ENCODE peak calls at places on chromosomes 3 and 15, in six cellular contexts. U is GM12891, F is K562, O is H1, D is HepG2, V is GM12878. I is an unnamed sample.

GRCh38 chr3:14134291-14134690 is 9.4 kb downstream of the TMEM43 start:
- DNase-seq in U (no peak), F (no peak), O (no peak), D (no peak), V (no peak), I (no peak)

GRCh38 chr3:76765526-76765925 is 274.4 kb upstream of the ROBO2 start:
- DNase-seq in U (no peak), F (no peak), O (no peak), D (no peak), V (no peak), I (no peak)

GRCh38 chr3:156298938-156299337 is 178.6 kb downstream of the KCNAB1 start:
- DNase-seq in U (no peak), F (no peak), O (no peak), D (no peak), V (no peak), I (no peak)

GRCh38 chr3:197374951-197375560 is 76.6 kb upstream of the DLG1 start:
- DNase-seq in U (no peak), F (no peak), O (no peak), D (no peak), V (no peak), I (no peak)

GRCh38 chr3:43436507-43437140 is 150.3 kb downstream of the SNRK start:
- DNase-seq in U (no peak), F (no peak), O (no peak), D (no peak), V (no peak), I (no peak)

GRCh38 chr3:119588112-119588511 is 8.8 kb downstream of the ADPRH start:
- DNase-seq in U (no peak), F (no peak), O (no peak), D (no peak), V (no peak), I (no peak)

GRCh38 chr15:81152799-81153198 is 18.7 kb downstream of the CFAP161 start:
- DNase-seq in U (no peak), F (no peak), O (no peak), D (no peak), V (no peak), I (no peak)

GRCh38 chr15:51074926-51075325 is 19.8 kb downstream of the TNFAIP8L3 start:
- DNase-seq in U (no peak), F (no peak), O (no peak), D (no peak), V (no peak), I (no peak)

GRCh38 chr15:43939070-43939469 is 112.3 kb downstream of the WDR76 start:
- DNase-seq in U (no peak), F (peak), O (no peak), D (no peak), V (no peak), I (no peak)

GRCh38 chr3:153246805-153247204 is 84.8 kb downstream of the RAP2B start:
- DNase-seq in U (no peak), F (no peak), O (no peak), D (no peak), V (no peak), I (no peak)

GRCh38 chr3:144622845-144623244 is 651.2 kb downstream of the DIPK2A start:
- DNase-seq in U (no peak), F (no peak), O (no peak), D (no peak), V (no peak), I (no peak)

GRCh38 chr3:175941352-175941751 is 1082.2 kb downstream of the NAALADL2 start:
- DNase-seq in U (no peak), F (peak), O (no peak), D (no peak), V (no peak), I (no peak)

GRCh38 chr3:126679831-126680677 is 24.0 kb upstream of the CHCHD6 start:
- DNase-seq in U (no peak), F (no peak), O (no peak), D (no peak), V (no peak), I (no peak)

GRCh38 chr3:69204315-69204957 is 82.0 kb upstream of the LMOD3 start:
- DNase-seq in U (no peak), F (no peak), O (no peak), D (peak), V (peak), I (no peak)

GRCh38 chr3:156256256-156256655 is 135.9 kb downstream of the KCNAB1 start:
- DNase-seq in U (no peak), F (no peak), O (no peak), D (no peak), V (no peak), I (no peak)

GRCh38 chr3:115831864-115832263 is 208.6 kb downstream of the GAP43 start:
- DNase-seq in U (no peak), F (no peak), O (no peak), D (no peak), V (no peak), I (no peak)

GRCh38 chr3:176055851-176056250 is 1141.4 kb downstream of the TBL1XR1 start:
- DNase-seq in U (no peak), F (no peak), O (no peak), D (no peak), V (no peak), I (no peak)

GRCh38 chr3:117814975-117815374 is 1105.4 kb downstream of the TUSC7 start:
- DNase-seq in U (no peak), F (no peak), O (no peak), D (no peak), V (no peak), I (no peak)

GRCh38 chr15:57518779-57519410 is 72.8 kb upstream of the MYZAP start:
- DNase-seq in U (no peak), F (no peak), O (no peak), D (no peak), V (no peak), I (no peak)

GRCh38 chr3:171455603-171456550 is 4.3 kb downstream of the TNIK start:
- DNase-seq in U (no peak), F (no peak), O (no peak), D (no peak), V (no peak), I (no peak)

GRCh38 chr3:195612075-195612800 is 28.5 kb upstream of the APOD start:
- DNase-seq in U (no peak), F (no peak), O (no peak), D (no peak), V (no peak), I (no peak)

GRCh38 chr3:146814601-146815315 is 209.6 kb upstream of the PLSCR5 start:
- DNase-seq in U (no peak), F (no peak), O (no peak), D (no peak), V (no peak), I (no peak)

DNA sequence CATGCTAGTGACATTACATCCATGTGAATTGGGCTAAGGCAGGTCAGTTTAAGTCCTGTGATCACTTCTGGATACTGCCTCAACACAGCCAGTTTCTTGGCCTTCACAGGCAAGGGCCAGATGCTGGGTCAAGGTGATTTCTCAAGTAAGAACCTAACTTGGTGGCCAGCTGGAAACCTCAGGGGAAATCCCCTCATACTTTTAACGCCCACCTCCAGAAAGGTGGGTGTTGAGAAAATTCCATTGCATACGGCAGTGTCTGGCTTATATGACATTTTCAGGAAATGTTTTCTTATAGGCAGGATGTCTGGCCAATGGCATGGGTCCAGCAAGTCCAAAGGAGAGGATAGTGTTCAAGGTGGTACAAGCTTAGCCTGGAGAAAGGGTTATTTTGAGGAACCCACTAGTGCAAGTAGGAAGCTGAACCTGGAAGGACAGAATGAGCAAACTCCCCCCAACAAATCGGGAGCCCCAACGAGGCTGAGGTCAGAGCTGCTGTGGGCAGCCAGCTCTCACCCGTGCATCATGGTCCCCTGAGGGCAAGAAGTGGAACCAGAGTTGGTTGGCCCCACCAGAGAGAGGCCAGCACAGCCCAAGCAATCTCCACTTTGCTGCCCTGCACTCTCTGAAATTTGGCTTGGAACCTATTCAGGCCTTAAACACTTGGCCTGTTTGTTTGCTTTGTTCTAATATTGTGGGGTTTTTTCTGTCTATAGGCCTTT is 135.4 kb downstream of the PDE8A start:
- DNase-seq in U (no peak), F (no peak), O (no peak), D (no peak), V (peak), I (no peak)
- TF ChIP-seq POLR2A in U (no peak), F (no peak), O (no peak), D (no peak), V (no peak), I (no peak)

GRCh38 chr3:70813306-70813705 is 500.9 kb upstream of the MDFIC2 start:
- DNase-seq in U (no peak), F (no peak), O (no peak), D (no peak), V (no peak), I (no peak)
- TF ChIP-seq TAF1 in U (no peak), F (no peak), O (no peak), D (no peak), V (no peak), I (no peak)

GRCh38 chr3:184712579-184713355 is 903 bp upstream of the MAGEF1 start:
- DNase-seq in U (no peak), F (no peak), O (no peak), D (no peak), V (no peak), I (no peak)

GRCh38 chr3:184712248-184712559 is 340 bp upstream of the MAGEF1 start:
- DNase-seq in U (no peak), F (no peak), O (no peak), D (no peak), V (no peak), I (no peak)

GRCh38 chr3:184713521-184713920 is 1.7 kb upstream of the MAGEF1 start:
- DNase-seq in U (no peak), F (no peak), O (no peak), D (no peak), V (no peak), I (no peak)

GRCh38 chr3:184710870-184711365 is 946 bp downstream of the MAGEF1 start:
- DNase-seq in U (peak), F (peak), O (no peak), D (no peak), V (peak), I (peak)

GRCh38 chr3:184711366-184712247 is at the start of gene MAGEF1:
- DNase-seq in U (peak), F (peak), O (peak), D (peak), V (peak), I (peak)
- TF ChIP-seq POLR2A in U (no peak), F (peak), O (peak), D (peak), V (peak), I (peak)

GRCh38 chr15:95162967-95163531 is 931.7 kb downstream of the MCTP2 start:
- DNase-seq in U (no peak), F (no peak), O (no peak), D (no peak), V (no peak), I (no peak)
- TF ChIP-seq TAF1 in U (no peak), F (no peak), O (no peak), D (no peak), V (no peak), I (no peak)

GRCh38 chr3:53478166-53478830 is 16.1 kb upstream of the CACNA1D start:
- DNase-seq in U (no peak), F (no peak), O (no peak), D (peak), V (no peak), I (no peak)
- TF ChIP-seq POLR2A in U (no peak), F (no peak), O (no peak), D (no peak), V (no peak), I (no peak)

GRCh38 chr3:73546961-73547360 is 77.8 kb downstream of the PDZRN3 start:
- DNase-seq in U (no peak), F (no peak), O (no peak), D (no peak), V (no peak), I (no peak)
- TF ChIP-seq TAF1 in U (no peak), F (no peak), O (no peak), D (no peak), V (no peak), I (no peak)

DNA sequence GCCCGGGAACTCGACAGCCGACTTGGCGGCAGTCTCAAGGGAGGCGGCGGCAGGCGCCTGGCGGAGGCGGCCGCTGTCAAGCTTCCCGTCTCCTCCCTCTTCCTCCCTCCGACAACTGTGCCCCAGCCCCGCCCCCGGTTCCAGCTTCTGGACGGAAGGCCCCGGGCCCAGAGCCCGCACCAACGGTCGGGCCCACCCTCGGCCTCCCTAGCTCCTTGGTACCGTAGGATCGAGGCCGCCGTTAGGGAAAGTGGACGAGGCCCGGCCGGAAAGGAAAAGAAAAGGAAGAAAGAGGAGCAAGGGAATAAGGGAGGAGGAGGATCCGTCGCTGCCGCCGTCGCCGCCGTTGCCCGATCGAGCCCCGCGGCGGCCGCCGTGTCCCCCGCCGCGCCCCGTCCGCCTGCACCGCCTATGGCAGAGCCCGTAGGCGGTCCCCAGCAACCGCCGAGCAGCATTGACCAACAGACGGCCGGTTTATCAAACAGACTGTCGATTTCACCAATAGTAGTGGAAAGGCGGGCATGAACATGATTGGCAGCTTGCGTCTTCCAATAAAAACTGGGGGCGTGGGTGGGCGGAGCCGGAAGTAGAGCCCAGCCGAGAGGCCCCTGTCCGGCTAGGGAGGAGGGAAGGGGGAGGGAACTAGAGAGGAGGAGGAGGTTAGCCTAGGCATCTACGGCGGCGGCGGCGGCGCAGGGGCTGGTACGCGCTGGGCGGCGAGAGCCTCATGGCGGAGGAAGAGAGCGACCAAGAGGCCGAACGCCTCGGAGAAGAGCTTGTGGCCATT is at the start of the genes CGGBP1 and ZNF654:
- DNase-seq in U (peak), F (peak), O (peak), D (peak), V (peak), I (peak)
- TF ChIP-seq POLR2A in U (peak), F (peak), O (peak), D (peak), V (peak), I (peak)

GRCh38 chr3:128253150-128253549 is 99.9 kb downstream of the EEFSEC start:
- DNase-seq in U (no peak), F (no peak), O (no peak), D (no peak), V (no peak), I (no peak)
- TF ChIP-seq TAF1 in U (no peak), F (no peak), O (no peak), D (no peak), V (no peak), I (no peak)